ENCODE peak calls at places on chromosomes 6 and 20, in five cellular contexts. P, A, L, O and H are unnamed samples.

GRCh38 chr20:35953411-35954199 is 697 bp downstream of the SCAND1 start:
- DNase-seq in L (no peak), P (peak), A (peak), O (peak), H (peak)

GRCh38 chr6:42969934-42970333 is 9.0 kb downstream of the PEX6 start:
- DNase-seq in A (no peak), P (no peak), O (no peak), L (no peak), H (no peak)

GRCh38 chr6:170211404-170212025 is 79.4 kb downstream of the DLL1 start:
- DNase-seq in O (no peak), P (peak), A (no peak), L (no peak), H (no peak)

GRCh38 chr20:6142348-6142993 is 19.6 kb upstream of the FERMT1 start:
- DNase-seq in O (peak), P (peak), L (peak), A (peak), H (peak)

GRCh38 chr6:10521104-10521808 is at the start of gene GCNT2:
- DNase-seq in A (peak), P (no peak), L (no peak), O (peak), H (peak)

GRCh38 chr20:46552460-46553420 is 2.3 kb upstream of the OCSTAMP start:
- DNase-seq in A (peak), L (no peak), O (no peak), P (no peak), H (no peak)

GRCh38 chr20:23160536-23161243 is 74.6 kb upstream of the CD93 start:
- DNase-seq in L (no peak), O (no peak), P (no peak), A (peak), H (no peak)

GRCh38 chr6:72776456-72776855 is 154.6 kb downstream of the KCNQ5 start:
- DNase-seq in L (no peak), P (no peak), O (no peak), A (no peak), H (no peak)

GRCh38 chr20:34581341-34582189 is 23.0 kb downstream of the MAP1LC3A start:
- DNase-seq in A (peak), L (peak), P (no peak), O (peak), H (no peak)

GRCh38 chr6:144710207-144710606 is 425.1 kb downstream of the UTRN start:
- DNase-seq in L (no peak), P (no peak), A (peak), O (peak), H (no peak)

GRCh38 chr20:24027229-24027628 is 38.6 kb upstream of the GGTLC1 start:
- DNase-seq in O (no peak), A (peak), L (peak), P (peak), H (no peak)

GRCh38 chr6:170032706-170033309 is 258.1 kb downstream of the DLL1 start:
- DNase-seq in A (no peak), L (no peak), O (no peak), P (no peak), H (no peak)